ENCODE peak calls at places on chromosomes 12 and 14, in nine cellular contexts. I is neural progenitor cell, G is MM.1S, B is PC-3, Q is GM23248, O is SK-N-SH, Z is hepatocyte, C is GM23338, U is OCI-LY7. P is an unnamed sample.

GRCh38 chr14:90452366-90452765 is 55.5 kb downstream of the CALM1 start:
- DNase-seq in G (no peak), U (no peak), C (no peak), I (no peak), O (no peak), Q (no peak), Z (no peak), B (no peak), P (no peak)

GRCh38 chr14:38502241-38502640 is 246.3 kb upstream of the CLEC14A start:
- DNase-seq in G (no peak), C (no peak), B (no peak), I (no peak), O (no peak), Z (no peak), U (no peak), Q (peak; percentile 49), P (no peak)

GRCh38 chr14:57732886-57733285 is 133.0 kb downstream of the SLC35F4 start:
- DNase-seq in U (no peak), I (no peak), O (no peak), B (peak; percentile 53), Z (peak; percentile 33), G (no peak), Q (peak; percentile 33), C (no peak), P (no peak)

GRCh38 chr12:108967869-108968540 is 52.9 kb downstream of the SVOP start:
- DNase-seq in G (peak; percentile 10), U (peak; percentile 57), B (peak; percentile 58), Q (peak; percentile 13), I (peak; percentile 47), Z (peak; percentile 38), C (peak; percentile 86), O (no peak), P (peak; percentile 40)

GRCh38 chr12:30719060-30719459 is 23.4 kb upstream of the IPO8 start:
- DNase-seq in Z (peak; percentile 5), O (no peak), C (no peak), B (peak; percentile 27), G (peak; percentile 69), U (no peak), Q (peak; percentile 82), I (no peak), P (no peak)

GRCh38 chr14:61188936-61189808 is 92.0 kb downstream of the TMEM30B start:
- DNase-seq in B (peak; percentile 84), Z (peak; percentile 71), I (peak; percentile 82), Q (peak; percentile 91), C (peak; percentile 89), G (no peak), O (peak; percentile 73), U (no peak), P (no peak)

GRCh38 chr12:85673921-85674420 is 162.2 kb downstream of the RASSF9 start:
- DNase-seq in Z (no peak), O (no peak), Q (no peak), G (no peak), I (no peak), B (no peak), U (no peak), C (no peak), P (no peak)

GRCh38 chr12:80187660-80188090 is 88.3 kb downstream of the OTOGL start:
- DNase-seq in B (peak; percentile 67), I (no peak), O (no peak), U (no peak), Z (no peak), G (peak; percentile 83), Q (peak; percentile 41), C (no peak), P (no peak)

GRCh38 chr14:70317969-70318634 is 41.4 kb downstream of the COX16 start:
- DNase-seq in G (no peak), Q (peak; percentile 61), I (peak; percentile 84), C (peak; percentile 82), B (peak; percentile 73), Z (peak; percentile 81), O (peak; percentile 63), U (peak; percentile 9), P (peak; percentile 38)

GRCh38 chr12:57899010-57899662 is 42.2 kb upstream of the ATP23 start:
- DNase-seq in Q (peak; percentile 74), Z (no peak), O (no peak), G (peak; percentile 94), I (no peak), C (no peak), B (peak; percentile 70), U (peak; percentile 86), P (no peak)

GRCh38 chr14:90193925-90194324 is 62.4 kb upstream of the PSMC1 start:
- DNase-seq in C (peak; percentile 81), I (peak; percentile 31), G (no peak), O (peak; percentile 26), Z (no peak), Q (no peak), U (peak; percentile 9), B (no peak), P (peak; percentile 22)

GRCh38 chr14:68630081-68630571 is 162.7 kb downstream of the ZFP36L1 start:
- DNase-seq in I (no peak), G (no peak), Z (no peak), B (no peak), Q (no peak), U (no peak), O (no peak), C (no peak), P (no peak)

GRCh38 chr14:68627050-68627867 is 165.6 kb downstream of the ZFP36L1 start:
- DNase-seq in G (no peak), U (no peak), O (no peak), C (no peak), I (no peak), Q (no peak), Z (no peak), B (no peak), P (no peak)

GRCh38 chr14:68627868-68628604 is 164.8 kb downstream of the ZFP36L1 start:
- DNase-seq in O (no peak), U (no peak), I (peak; percentile 88), B (peak; percentile 28), Q (no peak), Z (peak; percentile 88), C (peak; percentile 87), G (no peak), P (peak; percentile 29)

GRCh38 chr14:68630611-68631013 is 162.3 kb downstream of the ZFP36L1 start:
- DNase-seq in Q (no peak), Z (no peak), I (no peak), B (no peak), O (no peak), U (no peak), C (no peak), G (no peak), P (no peak)

GRCh38 chr14:68628605-68629310 is 164.1 kb downstream of the ZFP36L1 start:
- DNase-seq in Z (peak; percentile 64), U (no peak), Q (no peak), C (peak; percentile 54), I (peak; percentile 30), G (no peak), O (no peak), B (peak; percentile 38), P (no peak)
- TF ChIP-seq EZH2phosphoT487 in Z (no peak), U (no peak), Q (no peak), C (no peak), I (no peak), G (no peak), O (no peak), B (no peak), P (no peak)

GRCh38 chr14:103711516-103712431 is 3.5 kb downstream of the XRCC3 start:
- DNase-seq in B (peak; percentile 56), Z (no peak), U (no peak), I (no peak), C (no peak), Q (peak; percentile 41), O (no peak), G (no peak), P (no peak)
- TF ChIP-seq EZH2phosphoT487 in B (no peak), Z (no peak), U (no peak), I (no peak), C (no peak), Q (no peak), O (no peak), G (no peak), P (no peak)

GRCh38 chr14:96735509-96735908 is 61.7 kb upstream of the VRK1 start:
- DNase-seq in Q (no peak), U (no peak), C (no peak), Z (no peak), G (no peak), B (no peak), O (peak; percentile 42), I (no peak), P (no peak)
- TF ChIP-seq EZH2phosphoT487 in Q (no peak), U (no peak), C (no peak), Z (no peak), G (no peak), B (no peak), O (no peak), I (no peak), P (no peak)

DNA sequence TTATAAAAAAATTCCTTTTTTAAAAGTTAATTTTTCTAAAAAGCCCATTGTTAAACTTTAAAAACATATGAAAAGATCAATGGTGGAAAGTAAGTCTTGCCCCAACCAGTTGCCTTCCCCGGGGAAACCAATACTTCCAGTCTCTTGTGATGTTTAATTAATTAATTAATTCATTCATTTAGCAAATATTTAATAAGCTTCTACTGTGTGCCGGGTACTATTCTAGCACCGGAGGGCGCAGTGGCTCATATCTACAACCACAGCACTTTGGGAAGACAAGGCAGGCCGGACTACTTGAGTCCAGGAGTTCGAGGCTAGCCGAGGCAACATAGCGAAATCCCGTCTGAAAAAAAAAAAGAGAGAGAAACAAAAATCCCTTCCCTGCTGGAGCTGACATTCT is 87.4 kb downstream of the HECTD4 start:
- DNase-seq in C (no peak), G (no peak), U (no peak), I (no peak), B (peak; percentile 40), Q (peak; percentile 18), Z (peak; percentile 8), O (no peak), P (peak; percentile 15)
- TF ChIP-seq EZH2phosphoT487 in C (no peak), G (no peak), U (no peak), I (no peak), B (no peak), Q (no peak), Z (no peak), O (no peak), P (no peak)

GRCh38 chr12:92992041-92992440 is 62.9 kb upstream of the EEA1 start:
- DNase-seq in Q (peak; percentile 58), I (no peak), Z (no peak), C (no peak), O (no peak), B (peak; percentile 41), G (no peak), U (no peak), P (no peak)
- TF ChIP-seq EZH2phosphoT487 in Q (no peak), I (no peak), Z (no peak), C (no peak), O (no peak), B (no peak), G (no peak), U (no peak), P (no peak)

GRCh38 chr12:75505706-75506312 is 5.6 kb downstream of the KRR1 start:
- DNase-seq in I (no peak), C (no peak), U (peak; percentile 51), Z (peak; percentile 42), G (peak; percentile 43), O (no peak), B (peak; percentile 64), Q (peak; percentile 66), P (no peak)

GRCh38 chr12:75509621-75510020 is 1.8 kb downstream of the KRR1 start:
- DNase-seq in O (no peak), I (no peak), C (no peak), Q (no peak), U (no peak), Z (no peak), G (no peak), B (no peak), P (no peak)

GRCh38 chr12:75508159-75508558 is 3.2 kb downstream of the KRR1 start:
- DNase-seq in O (no peak), B (no peak), U (no peak), C (no peak), I (no peak), Z (no peak), Q (no peak), G (no peak), P (no peak)

GRCh38 chr12:75511116-75512048 is at the start of gene KRR1:
- DNase-seq in B (peak; percentile 98), Z (peak; percentile 97), C (peak; percentile 99), U (peak; percentile 96), O (peak; percentile 71), Q (peak; percentile 99), G (peak; percentile 98), I (peak; percentile 97), P (peak; percentile 99)
- TF ChIP-seq EZH2phosphoT487 in B (no peak), Z (no peak), C (no peak), U (no peak), O (no peak), Q (no peak), G (no peak), I (no peak), P (no peak)